ENCODE peak calls at places on chromosomes 5 and 9, in eight cellular contexts. One of them, this sample, is unnamed.
A peak's percentile ranks its signal among the peaks of the same experiment; 100 is the strongest.

GRCh38 chr9:131480258-131480657 is 22.5 kb upstream of the POMT1 start:
- DNase-seq in CD14-positive monocyte: no peak
- DNase-seq in HuH-7.5: no peak
- DNase-seq in anterior cingulate cortex: no peak
- DNase-seq in progenitor cell of endocrine pancreas: no peak
- DNase-seq in mucosa of gallbladder: no peak
- DNase-seq in right cardiac atrium: no peak
- DNase-seq in NCI-H1694: no peak
- DNase-seq in this sample: no peak

GRCh38 chr5:176169393-176170063 is 68.7 kb upstream of the SIMC1 start:
- DNase-seq in CD14-positive monocyte: no peak
- DNase-seq in HuH-7.5: no peak
- DNase-seq in anterior cingulate cortex: no peak
- DNase-seq in progenitor cell of endocrine pancreas: no peak
- DNase-seq in mucosa of gallbladder: no peak
- DNase-seq in right cardiac atrium: no peak
- DNase-seq in NCI-H1694: no peak
- DNase-seq in this sample: no peak

GRCh38 chr9:130128251-130128650 is 44.0 kb upstream of the NCS1 start:
- DNase-seq in CD14-positive monocyte: peak; percentile 55
- DNase-seq in HuH-7.5: no peak
- DNase-seq in anterior cingulate cortex: no peak
- DNase-seq in progenitor cell of endocrine pancreas: no peak
- DNase-seq in mucosa of gallbladder: peak; percentile 32
- DNase-seq in right cardiac atrium: no peak
- DNase-seq in NCI-H1694: no peak
- DNase-seq in this sample: no peak

GRCh38 chr5:14256756-14257393 is 113.7 kb downstream of the TRIO start:
- DNase-seq in CD14-positive monocyte: no peak
- DNase-seq in HuH-7.5: no peak
- DNase-seq in anterior cingulate cortex: no peak
- DNase-seq in progenitor cell of endocrine pancreas: no peak
- DNase-seq in mucosa of gallbladder: no peak
- DNase-seq in right cardiac atrium: no peak
- DNase-seq in NCI-H1694: no peak
- DNase-seq in this sample: no peak

GRCh38 chr5:98205691-98206461 is 567.6 kb upstream of the RGMB start:
- DNase-seq in CD14-positive monocyte: no peak
- DNase-seq in HuH-7.5: no peak
- DNase-seq in anterior cingulate cortex: no peak
- DNase-seq in progenitor cell of endocrine pancreas: no peak
- DNase-seq in mucosa of gallbladder: no peak
- DNase-seq in right cardiac atrium: no peak
- DNase-seq in NCI-H1694: no peak
- DNase-seq in this sample: no peak

GRCh38 chr5:1111727-1112289 is at the start of gene SLC12A7:
- DNase-seq in CD14-positive monocyte: no peak
- DNase-seq in HuH-7.5: peak; percentile 87
- DNase-seq in anterior cingulate cortex: no peak
- DNase-seq in progenitor cell of endocrine pancreas: peak; percentile 66
- DNase-seq in mucosa of gallbladder: peak; percentile 70
- DNase-seq in right cardiac atrium: peak; percentile 61
- DNase-seq in NCI-H1694: no peak
- DNase-seq in this sample: peak; percentile 74

GRCh38 chr5:92884464-92884863 is 696.6 kb downstream of the NR2F1-AS1 start:
- DNase-seq in CD14-positive monocyte: no peak
- DNase-seq in HuH-7.5: no peak
- DNase-seq in anterior cingulate cortex: no peak
- DNase-seq in progenitor cell of endocrine pancreas: no peak
- DNase-seq in mucosa of gallbladder: no peak
- DNase-seq in right cardiac atrium: no peak
- DNase-seq in NCI-H1694: no peak
- DNase-seq in this sample: no peak

GRCh38 chr5:150376799-150377771 is 19.6 kb downstream of the TCOF1 start:
- DNase-seq in CD14-positive monocyte: no peak
- DNase-seq in HuH-7.5: no peak
- DNase-seq in anterior cingulate cortex: no peak
- DNase-seq in progenitor cell of endocrine pancreas: no peak
- DNase-seq in mucosa of gallbladder: no peak
- DNase-seq in right cardiac atrium: no peak
- DNase-seq in NCI-H1694: no peak
- DNase-seq in this sample: no peak

GRCh38 chr5:67032921-67033664 is 163.5 kb downstream of the CD180 start:
- DNase-seq in CD14-positive monocyte: no peak
- DNase-seq in HuH-7.5: no peak
- DNase-seq in anterior cingulate cortex: no peak
- DNase-seq in progenitor cell of endocrine pancreas: no peak
- DNase-seq in mucosa of gallbladder: no peak
- DNase-seq in right cardiac atrium: no peak
- DNase-seq in NCI-H1694: no peak
- DNase-seq in this sample: no peak

GRCh38 chr5:61330341-61330878 is 1.6 kb upstream of the ZSWIM6 start:
- DNase-seq in CD14-positive monocyte: no peak
- DNase-seq in HuH-7.5: peak; percentile 31
- DNase-seq in anterior cingulate cortex: peak; percentile 46
- DNase-seq in progenitor cell of endocrine pancreas: no peak
- DNase-seq in mucosa of gallbladder: peak; percentile 42
- DNase-seq in right cardiac atrium: peak; percentile 40
- DNase-seq in NCI-H1694: peak; percentile 27
- DNase-seq in this sample: peak; percentile 21

GRCh38 chr5:129223178-129223577 is 128.6 kb downstream of the ISOC1 start:
- DNase-seq in CD14-positive monocyte: no peak
- DNase-seq in HuH-7.5: no peak
- DNase-seq in anterior cingulate cortex: no peak
- DNase-seq in progenitor cell of endocrine pancreas: no peak
- DNase-seq in mucosa of gallbladder: no peak
- DNase-seq in right cardiac atrium: no peak
- DNase-seq in NCI-H1694: no peak
- DNase-seq in this sample: no peak

GRCh38 chr9:134210908-134211810 is 46.8 kb upstream of the RNU6ATAC start:
- DNase-seq in CD14-positive monocyte: no peak
- DNase-seq in HuH-7.5: no peak
- DNase-seq in anterior cingulate cortex: no peak
- DNase-seq in progenitor cell of endocrine pancreas: no peak
- DNase-seq in mucosa of gallbladder: no peak
- DNase-seq in right cardiac atrium: peak; percentile 73
- DNase-seq in NCI-H1694: no peak
- DNase-seq in this sample: peak; percentile 47

GRCh38 chr5:1503301-1504243 is 20.2 kb downstream of the LPCAT1 start:
- DNase-seq in CD14-positive monocyte: peak; percentile 93
- DNase-seq in HuH-7.5: no peak
- DNase-seq in anterior cingulate cortex: no peak
- DNase-seq in progenitor cell of endocrine pancreas: no peak
- DNase-seq in mucosa of gallbladder: peak; percentile 53
- DNase-seq in right cardiac atrium: peak; percentile 78
- DNase-seq in NCI-H1694: no peak
- DNase-seq in this sample: peak; percentile 50

GRCh38 chr9:94706922-94707321 is 19.6 kb upstream of the AOPEP start:
- DNase-seq in CD14-positive monocyte: no peak
- DNase-seq in HuH-7.5: no peak
- DNase-seq in anterior cingulate cortex: no peak
- DNase-seq in progenitor cell of endocrine pancreas: no peak
- DNase-seq in mucosa of gallbladder: no peak
- DNase-seq in right cardiac atrium: no peak
- DNase-seq in NCI-H1694: no peak
- DNase-seq in this sample: no peak

GRCh38 chr9:77063645-77064285 is 44.3 kb downstream of the FOXB2 start:
- DNase-seq in CD14-positive monocyte: no peak
- DNase-seq in HuH-7.5: no peak
- DNase-seq in anterior cingulate cortex: no peak
- DNase-seq in progenitor cell of endocrine pancreas: no peak
- DNase-seq in mucosa of gallbladder: no peak
- DNase-seq in right cardiac atrium: no peak
- DNase-seq in NCI-H1694: no peak
- DNase-seq in this sample: no peak

GRCh38 chr5:96657068-96657467 is 5.1 kb upstream of the CAST start:
- DNase-seq in CD14-positive monocyte: peak; percentile 76
- DNase-seq in HuH-7.5: no peak
- DNase-seq in anterior cingulate cortex: no peak
- DNase-seq in progenitor cell of endocrine pancreas: no peak
- DNase-seq in mucosa of gallbladder: peak; percentile 43
- DNase-seq in right cardiac atrium: peak; percentile 29
- DNase-seq in NCI-H1694: no peak
- DNase-seq in this sample: no peak

GRCh38 chr9:26263451-26263850 is 585.2 kb upstream of the TUSC1 start:
- DNase-seq in CD14-positive monocyte: no peak
- DNase-seq in HuH-7.5: no peak
- DNase-seq in anterior cingulate cortex: no peak
- DNase-seq in progenitor cell of endocrine pancreas: no peak
- DNase-seq in mucosa of gallbladder: no peak
- DNase-seq in right cardiac atrium: no peak
- DNase-seq in NCI-H1694: no peak
- DNase-seq in this sample: no peak

GRCh38 chr9:109986423-109987055 is 206.5 kb downstream of the PALM2AKAP2 start:
- DNase-seq in CD14-positive monocyte: no peak
- DNase-seq in HuH-7.5: no peak
- DNase-seq in anterior cingulate cortex: no peak
- DNase-seq in progenitor cell of endocrine pancreas: no peak
- DNase-seq in mucosa of gallbladder: no peak
- DNase-seq in right cardiac atrium: no peak
- DNase-seq in NCI-H1694: no peak
- DNase-seq in this sample: no peak

GRCh38 chr5:96968074-96968473 is 32.2 kb downstream of the LNPEP start:
- DNase-seq in CD14-positive monocyte: no peak
- DNase-seq in HuH-7.5: no peak
- DNase-seq in anterior cingulate cortex: no peak
- DNase-seq in progenitor cell of endocrine pancreas: no peak
- DNase-seq in mucosa of gallbladder: no peak
- DNase-seq in right cardiac atrium: no peak
- DNase-seq in NCI-H1694: no peak
- DNase-seq in this sample: no peak

GRCh38 chr5:86554638-86555037 is 63.1 kb upstream of the COX7C start:
- DNase-seq in CD14-positive monocyte: no peak
- DNase-seq in HuH-7.5: no peak
- DNase-seq in anterior cingulate cortex: no peak
- DNase-seq in progenitor cell of endocrine pancreas: no peak
- DNase-seq in mucosa of gallbladder: no peak
- DNase-seq in right cardiac atrium: no peak
- DNase-seq in NCI-H1694: no peak
- DNase-seq in this sample: no peak

GRCh38 chr9:130634801-130635200 is 29.6 kb upstream of the PRDM12 start:
- DNase-seq in CD14-positive monocyte: no peak
- DNase-seq in HuH-7.5: no peak
- DNase-seq in anterior cingulate cortex: no peak
- DNase-seq in progenitor cell of endocrine pancreas: no peak
- DNase-seq in mucosa of gallbladder: no peak
- DNase-seq in right cardiac atrium: no peak
- DNase-seq in NCI-H1694: no peak
- DNase-seq in this sample: no peak

GRCh38 chr9:38180631-38181030 is 111.6 kb upstream of the SHB start:
- DNase-seq in CD14-positive monocyte: no peak
- DNase-seq in HuH-7.5: no peak
- DNase-seq in anterior cingulate cortex: no peak
- DNase-seq in progenitor cell of endocrine pancreas: no peak
- DNase-seq in mucosa of gallbladder: no peak
- DNase-seq in right cardiac atrium: no peak
- DNase-seq in NCI-H1694: no peak
- DNase-seq in this sample: no peak

GRCh38 chr9:73370053-73370452 is 218.4 kb downstream of the ANXA1 start:
- DNase-seq in CD14-positive monocyte: no peak
- DNase-seq in HuH-7.5: no peak
- DNase-seq in anterior cingulate cortex: no peak
- DNase-seq in progenitor cell of endocrine pancreas: no peak
- DNase-seq in mucosa of gallbladder: no peak
- DNase-seq in right cardiac atrium: no peak
- DNase-seq in NCI-H1694: no peak
- DNase-seq in this sample: no peak

GRCh38 chr5:119382167-119382566 is 26.3 kb downstream of the TNFAIP8 start:
- DNase-seq in CD14-positive monocyte: no peak
- DNase-seq in HuH-7.5: no peak
- DNase-seq in anterior cingulate cortex: no peak
- DNase-seq in progenitor cell of endocrine pancreas: no peak
- DNase-seq in mucosa of gallbladder: no peak
- DNase-seq in right cardiac atrium: no peak
- DNase-seq in NCI-H1694: no peak
- DNase-seq in this sample: no peak

GRCh38 chr5:158246661-158247060 is 387.7 kb upstream of the CLINT1 start:
- DNase-seq in CD14-positive monocyte: no peak
- DNase-seq in HuH-7.5: no peak
- DNase-seq in anterior cingulate cortex: no peak
- DNase-seq in progenitor cell of endocrine pancreas: no peak
- DNase-seq in mucosa of gallbladder: no peak
- DNase-seq in right cardiac atrium: no peak
- DNase-seq in NCI-H1694: peak; percentile 62
- DNase-seq in this sample: no peak

GRCh38 chr5:31731016-31731415 is 92.1 kb downstream of the PDZD2 start:
- DNase-seq in CD14-positive monocyte: no peak
- DNase-seq in HuH-7.5: no peak
- DNase-seq in anterior cingulate cortex: no peak
- DNase-seq in progenitor cell of endocrine pancreas: no peak
- DNase-seq in mucosa of gallbladder: no peak
- DNase-seq in right cardiac atrium: no peak
- DNase-seq in NCI-H1694: no peak
- DNase-seq in this sample: no peak

GRCh38 chr5:151234476-151235238 is 10.8 kb upstream of the CCDC69 start:
- DNase-seq in CD14-positive monocyte: peak; percentile 60
- DNase-seq in HuH-7.5: peak; percentile 62
- DNase-seq in anterior cingulate cortex: no peak
- DNase-seq in progenitor cell of endocrine pancreas: no peak
- DNase-seq in mucosa of gallbladder: peak; percentile 45
- DNase-seq in right cardiac atrium: peak; percentile 82
- DNase-seq in NCI-H1694: no peak
- DNase-seq in this sample: peak; percentile 70

GRCh38 chr5:75018805-75019587 is 33.4 kb downstream of the GCNT4 start:
- DNase-seq in CD14-positive monocyte: no peak
- DNase-seq in HuH-7.5: no peak
- DNase-seq in anterior cingulate cortex: no peak
- DNase-seq in progenitor cell of endocrine pancreas: no peak
- DNase-seq in mucosa of gallbladder: no peak
- DNase-seq in right cardiac atrium: no peak
- DNase-seq in NCI-H1694: no peak
- DNase-seq in this sample: no peak

GRCh38 chr5:175393922-175394321 is 50.1 kb downstream of the DRD1 start:
- DNase-seq in CD14-positive monocyte: no peak
- DNase-seq in HuH-7.5: no peak
- DNase-seq in anterior cingulate cortex: no peak
- DNase-seq in progenitor cell of endocrine pancreas: no peak
- DNase-seq in mucosa of gallbladder: no peak
- DNase-seq in right cardiac atrium: no peak
- DNase-seq in NCI-H1694: no peak
- DNase-seq in this sample: no peak

GRCh38 chr5:67089200-67089725 is 107.3 kb downstream of the CD180 start:
- DNase-seq in CD14-positive monocyte: no peak
- DNase-seq in HuH-7.5: no peak
- DNase-seq in anterior cingulate cortex: no peak
- DNase-seq in progenitor cell of endocrine pancreas: no peak
- DNase-seq in mucosa of gallbladder: no peak
- DNase-seq in right cardiac atrium: no peak
- DNase-seq in NCI-H1694: no peak
- DNase-seq in this sample: no peak

GRCh38 chr9:10268500-10269485 is 344.0 kb downstream of the PTPRD start:
- DNase-seq in CD14-positive monocyte: no peak
- DNase-seq in HuH-7.5: peak; percentile 6
- DNase-seq in anterior cingulate cortex: peak; percentile 15
- DNase-seq in progenitor cell of endocrine pancreas: no peak
- DNase-seq in mucosa of gallbladder: no peak
- DNase-seq in right cardiac atrium: no peak
- DNase-seq in NCI-H1694: peak; percentile 61
- DNase-seq in this sample: no peak

GRCh38 chr5:9151671-9152427 is 394.0 kb downstream of the SEMA5A start:
- DNase-seq in CD14-positive monocyte: no peak
- DNase-seq in HuH-7.5: no peak
- DNase-seq in anterior cingulate cortex: no peak
- DNase-seq in progenitor cell of endocrine pancreas: no peak
- DNase-seq in mucosa of gallbladder: no peak
- DNase-seq in right cardiac atrium: no peak
- DNase-seq in NCI-H1694: no peak
- DNase-seq in this sample: no peak

GRCh38 chr9:99030610-99031009 is 74.3 kb upstream of the TGFBR1 start:
- DNase-seq in CD14-positive monocyte: no peak
- DNase-seq in HuH-7.5: no peak
- DNase-seq in anterior cingulate cortex: no peak
- DNase-seq in progenitor cell of endocrine pancreas: no peak
- DNase-seq in mucosa of gallbladder: no peak
- DNase-seq in right cardiac atrium: no peak
- DNase-seq in NCI-H1694: no peak
- DNase-seq in this sample: no peak

This sample was measured in heart right ventricle.